ENCODE peak calls at places on chromosome 15, in seven cellular contexts. F, R, I, N, E, U and A are unnamed samples.

GRCh38 chr15:99568548-99569352 is 3.0 kb downstream of the MEF2A start:
- DNase-seq in R (no peak), N (no peak), I (no peak), E (no peak), U (no peak), F (no peak), A (no peak)

GRCh38 chr15:78676424-78677110 is 35.6 kb upstream of the CHRNB4 start:
- DNase-seq in R (no peak), F (no peak), I (no peak), E (no peak), U (no peak), N (no peak), A (no peak)

GRCh38 chr15:60584355-60585023 is 105.5 kb upstream of the ICE2 start:
- DNase-seq in I (no peak), N (no peak), R (no peak), E (no peak), F (no peak), U (no peak), A (no peak)

GRCh38 chr15:88898736-88899135 is 3.4 kb upstream of the HAPLN3 start:
- DNase-seq in E (no peak), R (no peak), N (no peak), U (no peak), I (no peak), F (no peak), A (no peak)

GRCh38 chr15:40439461-40440299 is 1.1 kb upstream of the BAHD1 start:
- DNase-seq in E (no peak), R (peak), I (no peak), F (no peak), N (peak), U (peak), A (peak)

GRCh38 chr15:41115088-41115651 is 910 bp downstream of the INO80 start:
- DNase-seq in I (no peak), E (no peak), F (no peak), N (peak), U (no peak), R (no peak), A (peak)

GRCh38 chr15:80798911-80799310 is 19.7 kb downstream of the CEMIP start:
- DNase-seq in E (no peak), U (no peak), I (no peak), R (no peak), F (no peak), N (no peak), A (no peak)

GRCh38 chr15:56824174-56824573 is 90.9 kb upstream of the ZNF280D start:
- DNase-seq in U (no peak), E (no peak), I (no peak), F (no peak), R (no peak), N (no peak), A (no peak)

GRCh38 chr15:57134877-57135276 is 216.4 kb downstream of the TCF12 start:
- DNase-seq in U (no peak), I (no peak), R (no peak), N (no peak), E (no peak), F (no peak), A (no peak)

GRCh38 chr15:57124036-57124435 is 205.6 kb downstream of the TCF12 start:
- DNase-seq in F (no peak), N (no peak), I (no peak), R (no peak), E (no peak), U (no peak), A (no peak)

GRCh38 chr15:52261498-52262242 is 33.9 kb downstream of the MYO5C start:
- DNase-seq in N (no peak), F (peak), U (peak), I (peak), E (peak), R (peak), A (peak)

GRCh38 chr15:69677403-69677802 is 224.8 kb downstream of the RPLP1 start:
- DNase-seq in U (no peak), E (no peak), F (no peak), R (no peak), I (no peak), N (no peak), A (peak)

GRCh38 chr15:64833690-64834089 is 8.0 kb upstream of the PLEKHO2 start:
- DNase-seq in I (no peak), N (no peak), E (no peak), F (no peak), U (no peak), R (no peak), A (no peak)

GRCh38 chr15:29040367-29040745 is 154.6 kb downstream of the APBA2 start:
- DNase-seq in I (no peak), R (no peak), F (no peak), N (no peak), U (no peak), E (no peak), A (no peak)

GRCh38 chr15:65184305-65184943 is 718 bp downstream of the CLPX start:
- DNase-seq in F (peak), I (peak), U (peak), E (peak), N (peak), R (peak), A (peak)

GRCh38 chr15:90099868-90100854 is 2.1 kb downstream of the IDH2 start:
- DNase-seq in R (peak), F (peak), I (no peak), N (peak), U (no peak), E (no peak), A (peak)
- H3K4me3 ChIP-seq in R (no peak), F (no peak), I (peak), N (no peak), U (no peak), E (no peak), A (peak)

GRCh38 chr15:63192604-63193206 is 3.3 kb downstream of the RAB8B start:
- DNase-seq in E (no peak), I (no peak), R (no peak), N (no peak), U (no peak), F (no peak), A (no peak)

GRCh38 chr15:63194291-63194681 is 4.9 kb downstream of the RAB8B start:
- DNase-seq in F (no peak), U (no peak), E (no peak), I (no peak), N (no peak), R (no peak), A (no peak)

GRCh38 chr15:63189955-63190691 is 717 bp downstream of the RAB8B start:
- DNase-seq in N (no peak), F (no peak), U (no peak), I (no peak), E (no peak), R (no peak), A (peak)

GRCh38 chr15:63190993-63191392 is 1.6 kb downstream of the RAB8B start:
- DNase-seq in R (no peak), U (no peak), N (no peak), F (no peak), E (no peak), I (no peak), A (no peak)

GRCh38 chr15:63191895-63192603 is 2.6 kb downstream of the RAB8B start:
- DNase-seq in R (no peak), U (no peak), N (no peak), E (no peak), I (no peak), F (no peak), A (peak)
- TF ChIP-seq POLR2A in R (no peak), U (no peak), N (no peak), E (no peak), I (no peak), F (no peak), A (no peak)

GRCh38 chr15:94538280-94538679 is 306.9 kb downstream of the MCTP2 start:
- DNase-seq in R (no peak), F (no peak), I (no peak), E (no peak), N (no peak), U (no peak), A (no peak)
- H3K4me3 ChIP-seq in R (no peak), F (no peak), I (no peak), E (no peak), N (no peak), U (no peak), A (no peak)

DNA sequence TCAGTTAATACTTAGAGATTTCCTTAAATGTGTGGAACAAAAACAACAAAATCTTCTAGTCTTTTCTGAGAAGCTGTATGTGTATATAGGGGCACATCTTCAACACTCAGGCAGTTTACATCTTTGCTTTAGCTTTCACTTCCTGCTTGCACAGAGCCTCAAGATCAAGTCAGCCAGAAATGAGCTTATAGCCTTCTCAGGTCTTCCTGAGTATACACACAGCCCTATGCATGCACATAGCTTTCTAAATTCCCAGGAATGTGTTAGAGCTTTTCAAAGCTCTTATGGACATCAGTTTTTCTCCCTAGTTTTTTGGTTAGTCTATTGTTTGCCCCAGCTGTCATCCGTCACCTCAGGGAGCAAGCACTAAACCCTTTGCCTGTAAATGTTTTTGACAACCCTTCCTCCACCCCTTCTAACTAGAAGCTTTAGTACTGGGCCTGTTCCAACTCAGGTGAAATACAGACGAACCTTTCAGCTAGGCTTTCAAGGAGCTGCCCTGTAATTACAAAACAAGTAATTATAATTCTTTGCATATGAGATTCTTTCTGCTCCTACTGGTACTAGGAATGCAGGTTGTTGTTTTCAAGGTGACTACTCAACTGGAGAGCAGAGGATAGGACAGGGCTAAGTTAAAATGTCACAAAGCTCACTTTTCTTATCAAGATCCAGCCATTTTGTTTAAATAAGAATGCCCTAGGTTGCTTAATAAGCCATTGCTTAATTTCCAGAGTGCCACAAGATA is 22.6 kb upstream of the MTMR10 start:
- DNase-seq in I (no peak), F (no peak), R (no peak), E (no peak), N (peak), U (no peak), A (no peak)
- TF ChIP-seq POLR2A in I (no peak), F (no peak), R (no peak), E (no peak), N (no peak), U (no peak), A (no peak)

GRCh38 chr15:75178171-75178937 is 23.3 kb upstream of the C15orf39 start:
- DNase-seq in R (no peak), I (peak), E (no peak), U (no peak), F (peak), N (peak), A (peak)
- H3K4me3 ChIP-seq in R (no peak), I (peak), E (no peak), U (peak), F (peak), N (peak), A (peak)

DNA sequence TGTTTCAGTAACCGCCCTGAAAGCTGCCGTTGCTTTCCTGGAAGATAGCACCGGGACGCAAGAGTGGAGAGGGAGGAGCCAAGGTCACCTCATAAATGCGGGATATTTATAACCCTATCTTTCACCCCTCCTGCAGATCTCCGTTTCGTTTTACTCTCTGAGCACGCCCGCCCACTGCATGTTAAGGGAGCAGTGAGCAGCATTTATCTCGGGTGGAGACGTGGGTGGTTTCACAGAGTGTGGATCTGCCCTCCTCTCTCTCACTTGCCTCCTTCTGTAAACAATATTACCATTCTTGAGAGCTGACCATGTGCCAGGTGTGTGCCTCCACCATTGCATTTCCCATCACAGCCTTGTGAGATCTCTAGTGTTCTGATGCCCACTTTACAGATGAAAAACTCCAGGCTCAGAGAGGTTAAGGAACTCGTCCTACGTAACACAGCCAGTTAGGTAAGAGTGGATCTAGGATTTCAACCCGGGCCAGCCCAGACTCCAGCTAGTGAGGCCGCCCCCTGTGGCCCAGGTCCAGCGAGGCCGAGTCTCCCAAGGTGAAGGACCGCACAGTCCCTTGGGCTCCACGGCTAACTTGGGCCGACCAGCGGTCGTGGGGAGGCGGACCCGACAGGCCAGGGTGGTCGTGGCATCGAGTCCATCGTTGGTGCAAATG is 16.9 kb upstream of the SEMA4B start:
- DNase-seq in N (peak), I (peak), E (peak), U (peak), F (peak), R (peak), A (no peak)
- TF ChIP-seq POLR2A in N (no peak), I (no peak), E (peak), U (peak), F (no peak), R (peak), A (no peak)

GRCh38 chr15:85331666-85332261 is 48.6 kb upstream of the AKAP13 start:
- DNase-seq in U (no peak), E (no peak), I (no peak), N (no peak), F (no peak), R (no peak), A (peak)

GRCh38 chr15:85329561-85330421 is 50.6 kb upstream of the AKAP13 start:
- DNase-seq in I (no peak), E (peak), R (no peak), N (no peak), F (peak), U (no peak), A (peak)

GRCh38 chr15:85334241-85334640 is 46.2 kb upstream of the AKAP13 start:
- DNase-seq in F (no peak), R (no peak), I (no peak), E (no peak), N (no peak), U (no peak), A (no peak)

GRCh38 chr15:85333132-85333831 is 47.1 kb upstream of the AKAP13 start:
- DNase-seq in E (no peak), R (no peak), U (no peak), I (no peak), F (no peak), N (no peak), A (no peak)

DNA sequence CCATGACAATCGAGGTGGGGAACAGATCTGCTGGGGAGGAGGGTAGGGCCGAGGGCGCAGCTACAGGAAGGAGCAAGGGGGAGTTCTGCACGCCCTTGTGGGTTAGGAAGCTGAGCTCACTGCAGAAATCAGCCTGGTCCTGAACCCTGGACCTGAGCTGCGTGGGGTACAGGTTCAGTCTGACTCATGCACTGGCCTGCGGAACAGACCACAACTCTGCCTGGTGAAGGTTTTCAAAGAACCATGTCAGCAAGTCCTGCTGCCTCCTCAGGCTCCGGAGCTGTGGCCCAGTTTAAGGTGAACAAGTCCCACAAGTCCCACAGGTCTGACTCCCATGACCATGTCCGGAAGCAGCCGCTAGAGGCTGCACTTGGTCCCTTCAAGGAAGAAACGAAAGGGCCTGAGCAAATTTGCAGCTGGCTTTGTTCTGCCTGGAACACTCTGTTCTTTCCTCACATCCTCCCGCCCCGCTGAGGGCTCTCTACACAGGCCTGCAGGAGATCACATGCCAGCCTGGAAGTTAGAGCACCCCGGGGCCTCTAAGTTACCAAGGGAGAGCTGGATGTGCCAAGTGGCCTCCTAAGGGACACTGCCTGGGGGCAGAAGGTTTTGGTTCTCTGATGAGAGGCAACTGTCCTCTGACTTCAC is 49.3 kb upstream of the AKAP13 start:
- DNase-seq in R (peak), E (peak), F (peak), N (peak), U (peak), I (peak), A (peak)
- H3K4me3 ChIP-seq in R (no peak), E (peak), F (peak), N (peak), U (no peak), I (no peak), A (peak)